ENCODE peak calls at places on chromosomes 5 and 9, in eight cellular contexts. S is HCT116, C is neural progenitor cell, B is OCI-LY7, Z is GM23248, F is GM23338, R is PC-3, J is SK-N-SH. L is an unnamed sample.

GRCh38 chr5:135235002-135235401 is 164.0 kb downstream of the MACROH2A1 start:
- DNase-seq in B (no peak), S (no peak), R (no peak), Z (no peak), J (no peak), F (no peak), C (no peak), L (no peak)

GRCh38 chr5:10557747-10558295 is 6.0 kb upstream of the ANKRD33B start:
- DNase-seq in F (no peak), C (no peak), B (no peak), R (no peak), Z (peak; percentile 36), S (no peak), J (no peak), L (peak; percentile 31)

GRCh38 chr5:113321266-113321665 is 113.5 kb downstream of the TSSK1B start:
- DNase-seq in F (peak; percentile 38), J (no peak), B (no peak), C (no peak), R (no peak), S (no peak), Z (no peak), L (no peak)

GRCh38 chr9:89412951-89413350 is 85.0 kb downstream of the SEMA4D start:
- DNase-seq in J (no peak), F (peak; percentile 65), R (no peak), C (peak; percentile 72), Z (no peak), B (no peak), S (no peak), L (no peak)

GRCh38 chr5:10354048-10354872 is 765 bp downstream of the MARCHF6 start:
- DNase-seq in S (no peak), J (no peak), F (peak; percentile 53), R (peak; percentile 69), Z (peak; percentile 69), B (peak; percentile 62), C (peak; percentile 63), L (peak; percentile 74)

GRCh38 chr9:37197158-37198033 is 77.0 kb downstream of the ZCCHC7 start:
- DNase-seq in Z (peak; percentile 24), F (peak; percentile 34), S (no peak), B (peak; percentile 99), C (peak; percentile 76), J (peak; percentile 51), R (peak; percentile 68), L (peak; percentile 16)

GRCh38 chr5:151212361-151212899 is 11.5 kb downstream of the CCDC69 start:
- DNase-seq in C (no peak), F (no peak), J (no peak), S (no peak), B (peak; percentile 58), R (no peak), Z (no peak), L (no peak)

GRCh38 chr5:137939331-137939730 is 50.1 kb downstream of the PKD2L2 start:
- DNase-seq in C (no peak), R (no peak), Z (no peak), F (no peak), B (no peak), J (no peak), S (no peak), L (no peak)

GRCh38 chr5:112977440-112977861 is 853 bp downstream of the DCP2 start:
- DNase-seq in C (no peak), R (no peak), J (no peak), S (no peak), B (peak; percentile 22), Z (peak; percentile 55), F (no peak), L (peak; percentile 14)

GRCh38 chr5:69454460-69455249 is 37.9 kb upstream of the OCLN start:
- DNase-seq in R (no peak), B (no peak), S (no peak), J (no peak), F (no peak), C (peak; percentile 6), Z (no peak), L (peak; percentile 54)

GRCh38 chr5:31408814-31409213 is 123.1 kb downstream of the DROSHA start:
- DNase-seq in C (no peak), F (no peak), J (no peak), S (no peak), Z (peak; percentile 72), R (peak; percentile 53), B (no peak), L (no peak)

GRCh38 chr5:122924203-122924602 is 78.8 kb downstream of the SNX24 start:
- DNase-seq in S (no peak), Z (peak; percentile 83), B (no peak), J (no peak), R (no peak), C (no peak), F (no peak), L (no peak)

GRCh38 chr9:7205806-7206205 is 448.0 kb downstream of the KDM4C start:
- DNase-seq in B (no peak), C (no peak), J (no peak), Z (no peak), S (no peak), F (no peak), R (no peak), L (no peak)

GRCh38 chr9:134651226-134651905 is 9.8 kb downstream of the COL5A1 start:
- DNase-seq in C (no peak), R (no peak), J (no peak), B (no peak), S (no peak), F (no peak), Z (no peak), L (no peak)

GRCh38 chr9:72894342-72894741 is 58.5 kb downstream of the ALDH1A1 start:
- DNase-seq in F (no peak), S (no peak), R (no peak), B (no peak), Z (peak; percentile 92), C (peak; percentile 82), J (no peak), L (no peak)

GRCh38 chr9:35619800-35620158 is 1.6 kb upstream of the CD72 start:
- DNase-seq in J (no peak), B (peak; percentile 94), S (no peak), Z (no peak), C (no peak), R (no peak), F (no peak), L (no peak)

GRCh38 chr5:7419846-7420245 is 23.9 kb downstream of the ADCY2 start:
- DNase-seq in F (peak; percentile 58), R (no peak), B (no peak), C (peak; percentile 33), J (no peak), S (no peak), Z (no peak), L (no peak)

DNA sequence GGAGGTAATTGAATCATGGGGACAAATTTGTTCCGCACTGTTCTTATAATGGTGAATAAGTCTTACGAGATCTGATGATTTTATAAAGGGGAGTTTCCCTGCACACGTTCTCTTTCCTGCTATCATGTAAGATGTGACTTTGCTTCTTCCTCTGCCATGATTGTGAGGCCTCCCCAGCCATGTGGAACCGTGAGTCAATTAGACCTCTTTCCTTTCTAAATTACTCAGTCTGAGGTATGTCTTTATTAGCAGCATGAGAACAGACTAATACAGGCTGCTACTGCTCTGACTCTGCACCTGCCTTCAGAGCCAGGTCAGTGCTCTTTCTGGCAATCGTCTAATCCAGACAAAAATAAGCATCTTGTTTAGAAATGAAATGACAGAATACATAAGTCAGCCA is 479.2 kb upstream of the TUSC1 start:
- DNase-seq in F (no peak), R (no peak), J (no peak), Z (no peak), C (no peak), S (no peak), B (no peak), L (no peak)
- TF ChIP-seq EZH2phosphoT487 in F (no peak), R (no peak), J (no peak), Z (no peak), C (no peak), S (no peak), B (no peak), L (no peak)

GRCh38 chr5:179617930-179618329 is 5.5 kb downstream of the HNRNPH1 start:
- DNase-seq in S (no peak), R (no peak), J (no peak), Z (no peak), B (no peak), C (no peak), F (no peak), L (no peak)

GRCh38 chr5:179615203-179615602 is 8.3 kb downstream of the HNRNPH1 start:
- DNase-seq in Z (no peak), B (no peak), F (no peak), R (no peak), S (no peak), C (no peak), J (no peak), L (no peak)

GRCh38 chr5:179613460-179614071 is 9.9 kb downstream of the HNRNPH1 start:
- DNase-seq in F (no peak), Z (no peak), J (no peak), B (no peak), S (no peak), C (no peak), R (no peak), L (no peak)

GRCh38 chr5:179614745-179615144 is 8.7 kb downstream of the HNRNPH1 start:
- DNase-seq in C (no peak), B (no peak), S (no peak), J (no peak), R (no peak), Z (no peak), F (no peak), L (no peak)

GRCh38 chr5:179616002-179616594 is 7.4 kb downstream of the HNRNPH1 start:
- DNase-seq in S (no peak), R (no peak), C (no peak), B (no peak), J (no peak), F (no peak), Z (no peak), L (no peak)
- H3K36me3 ChIP-seq in S (peaks cover 96% of the 10 kb centered on the region), R (peaks cover 84% of the 10 kb centered on the region), C (peaks cover 73% of the 10 kb centered on the region), B (peaks cover 98% of the 10 kb centered on the region), J (peaks cover 88% of the 10 kb centered on the region), F (peaks cover 97% of the 10 kb centered on the region), Z (peaks cover 97% of the 10 kb centered on the region), L (peaks cover 23% of the 10 kb centered on the region)

GRCh38 chr5:18799482-18800128 is 1165.3 kb downstream of the TAF11L14 start:
- DNase-seq in Z (no peak), F (peak; percentile 27), J (no peak), R (no peak), B (no peak), C (no peak), S (no peak), L (no peak)
- H3K4me3 ChIP-seq in Z (no peak overlapping the region), F (no peak overlapping the region), J (no peak overlapping the region), R (no peak overlapping the region), B (no peak overlapping the region), C (no peak overlapping the region), S (no peak overlapping the region), L (no peak overlapping the region)

DNA sequence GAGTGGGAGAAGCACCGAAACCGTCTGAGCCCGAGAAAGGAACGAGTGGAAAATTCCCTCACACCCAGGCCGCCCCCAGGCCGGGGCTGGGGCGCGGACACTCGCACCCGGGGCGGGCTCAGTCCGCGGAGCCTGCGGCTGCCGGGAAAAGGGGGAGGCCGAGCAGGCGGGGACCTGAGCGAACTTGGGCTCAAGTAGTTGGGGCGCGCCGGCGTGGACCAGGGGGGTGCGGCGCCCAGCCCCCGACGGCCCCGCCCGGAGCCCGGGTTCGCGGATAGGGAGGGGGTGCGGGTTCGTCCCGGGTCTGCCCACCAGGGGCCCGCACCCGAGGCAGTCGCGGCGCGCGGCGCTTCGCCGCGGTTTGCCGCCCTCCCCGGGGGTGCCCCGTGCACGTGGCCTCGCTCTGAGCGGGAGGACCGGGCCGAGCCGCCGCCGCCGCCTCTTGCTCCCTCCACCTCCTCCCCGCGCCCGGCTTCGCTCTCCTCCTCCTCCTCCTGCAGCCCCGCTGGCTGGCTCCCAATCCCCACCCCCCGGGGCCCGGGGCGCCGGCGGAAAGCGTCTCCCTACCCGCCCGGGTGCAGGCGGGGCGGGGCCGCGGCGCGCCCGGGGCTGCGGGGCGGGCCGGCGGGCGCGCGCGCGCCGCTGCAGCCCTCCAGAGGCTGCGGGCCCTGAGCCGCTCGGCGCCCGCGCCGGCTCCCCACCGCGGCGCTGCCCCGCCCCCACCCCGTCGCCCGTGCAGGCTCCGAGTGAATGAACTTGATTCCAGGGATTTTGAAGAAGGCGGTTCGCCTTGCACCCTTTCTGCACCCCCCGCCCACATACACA is 1.2 kb upstream of the NFIB start:
- DNase-seq in C (peak; percentile 60), B (peak; percentile 64), Z (peak; percentile 69), S (no peak), R (peak; percentile 85), J (peak; percentile 91), F (peak; percentile 74), L (peak; percentile 89)
- TF ChIP-seq EZH2phosphoT487 in C (peak; percentile 58), B (no peak), Z (no peak), S (no peak), R (peak; percentile 67), J (no peak), F (no peak), L (no peak)

L was measured in hepatocyte.